ENCODE peak calls at places on chromosome 19, in ten cellular contexts. X is omental fat pad; O is islet precursor cell; R is heart left ventricle; I is left colon; J is activated T-helper 2 cell treated with anti-CD3 and anti-CD28 coated beads, Interferon-gamma antibody, Interleukin-2, Interleukin-4, amounts not matched to agents 10 μg/mL and 5 μg/mL and 100 μg/mL, durations not matched to agents 14 hours and 24 hours and 36 hours; G is stimulated activated CD8-positive, alpha-beta memory T cell treated with anti-CD3 and anti-CD28 coated beads, Interleukin-7, amount 100 ng/mL, for 48 hours; V is activated naive CD8-positive, alpha-beta T cell treated with anti-CD3 and anti-CD28 coated beads for 36 hours; Y is GDM1; P is PC-9. Q is an unnamed sample.

GRCh38 chr19:12774588-12775555 is at the start of gene HOOK2:
- DNase-seq in R (no peak), V (peak), J (no peak), Y (no peak), P (peak), I (peak), G (no peak), X (no peak), O (peak), Q (no peak)

GRCh38 chr19:55369651-55370304 is 485 bp downstream of the IL11 start:
- DNase-seq in P (peak), G (no peak), O (peak), X (no peak), I (no peak), R (no peak), Y (no peak), J (no peak), V (peak), Q (peak)

GRCh38 chr19:28406966-28407365 is 806.0 kb downstream of the UQCRFS1 start:
- DNase-seq in G (no peak), J (no peak), Y (no peak), P (no peak), R (no peak), V (no peak), X (no peak), O (no peak), I (no peak), Q (no peak)

GRCh38 chr19:3024870-3025515 is 4.1 kb downstream of the TLE2 start:
- DNase-seq in Y (no peak), O (peak), J (no peak), X (no peak), P (no peak), R (no peak), V (no peak), I (peak), G (no peak), Q (no peak)

GRCh38 chr19:15181394-15181793 is 19.4 kb downstream of the NOTCH3 start:
- DNase-seq in J (no peak), O (no peak), V (no peak), G (no peak), P (no peak), X (no peak), R (no peak), I (peak), Y (no peak), Q (no peak)

GRCh38 chr19:51094696-51095279 is 12.1 kb upstream of the KLK14 start:
- DNase-seq in X (no peak), Y (no peak), P (peak), G (no peak), V (peak), O (peak), R (no peak), I (no peak), J (no peak), Q (no peak)

GRCh38 chr19:10866495-10866894 is 4.9 kb upstream of the CARM1 start:
- DNase-seq in R (no peak), G (no peak), J (no peak), I (no peak), X (no peak), V (no peak), P (no peak), O (no peak), Y (no peak), Q (no peak)

GRCh38 chr19:55341191-55342043 is 1.7 kb downstream of the KMT5C start:
- DNase-seq in J (peak), P (peak), X (peak), G (peak), I (peak), Y (peak), O (peak), V (peak), R (peak), Q (peak)

GRCh38 chr19:29715695-29716581 is 877 bp upstream of the C19orf12 start:
- DNase-seq in O (no peak), G (no peak), J (no peak), Y (no peak), R (no peak), V (peak), X (no peak), P (no peak), I (peak), Q (no peak)

GRCh38 chr19:5192568-5192967 is 148.0 kb downstream of the PTPRS start:
- DNase-seq in O (no peak), I (no peak), R (no peak), J (no peak), G (no peak), Y (no peak), V (no peak), X (no peak), P (no peak), Q (no peak)

GRCh38 chr19:46806651-46807050 is 18.3 kb upstream of the SLC1A5 start:
- DNase-seq in V (no peak), J (no peak), R (no peak), X (no peak), O (no peak), G (no peak), P (no peak), I (no peak), Y (no peak), Q (no peak)

GRCh38 chr19:42032428-42032827 is 37.6 kb downstream of the GRIK5 start:
- DNase-seq in J (no peak), R (no peak), V (no peak), G (no peak), I (no peak), O (no peak), P (no peak), X (no peak), Y (no peak), Q (no peak)

GRCh38 chr19:7947939-7948338 is 4.5 kb upstream of the TIMM44 start:
- DNase-seq in I (no peak), O (no peak), Y (no peak), R (no peak), V (no peak), P (no peak), G (no peak), X (no peak), J (no peak), Q (no peak)

GRCh38 chr19:56748443-56748842 is 76.9 kb upstream of the ZNF835 start:
- DNase-seq in I (no peak), P (no peak), X (no peak), O (no peak), V (no peak), J (no peak), G (no peak), R (no peak), Y (no peak), Q (no peak)

GRCh38 chr19:58476498-58477015 is 405 bp downstream of the ZNF446 start:
- DNase-seq in Y (no peak), R (no peak), O (peak), V (peak), I (no peak), J (no peak), P (peak), G (no peak), X (no peak), Q (no peak)

GRCh38 chr19:14318873-14319272 is 62.4 kb upstream of the ADGRE5 start:
- DNase-seq in P (peak), O (peak), J (no peak), V (peak), I (peak), Y (no peak), G (no peak), R (peak), X (no peak), Q (no peak)

GRCh38 chr19:16951529-16951928 is 62.7 kb downstream of the F2RL3 start:
- DNase-seq in I (no peak), X (no peak), Y (no peak), J (no peak), O (no peak), R (no peak), G (no peak), V (no peak), P (no peak), Q (no peak)

GRCh38 chr19:58563034-58563573 is 4.7 kb upstream of the UBE2M start:
- DNase-seq in G (no peak), I (peak), V (no peak), R (peak), P (no peak), Y (no peak), J (no peak), X (no peak), O (no peak), Q (no peak)

GRCh38 chr19:23093832-23094231 is 23.0 kb upstream of the ZNF730 start:
- DNase-seq in G (no peak), I (no peak), P (no peak), J (no peak), V (no peak), X (no peak), R (no peak), Y (no peak), O (no peak), Q (no peak)

GRCh38 chr19:31352782-31353651 is 3.8 kb upstream of the TSHZ3 start:
- DNase-seq in V (no peak), J (no peak), R (no peak), G (no peak), X (no peak), P (no peak), I (no peak), Y (no peak), O (peak), Q (no peak)

GRCh38 chr19:49851456-49852259 is 699 bp downstream of the PTOV1 start:
- DNase-seq in P (no peak), O (peak), J (no peak), Y (no peak), G (no peak), V (peak), I (peak), R (no peak), X (no peak), Q (no peak)

GRCh38 chr19:54469496-54469934 is 3.6 kb downstream of the CDC42EP5 start:
- DNase-seq in V (no peak), R (peak), P (no peak), O (peak), X (no peak), I (peak), J (no peak), Y (no peak), G (no peak), Q (no peak)

GRCh38 chr19:40542197-40542859 is 34.3 kb upstream of the SHKBP1 start:
- DNase-seq in I (peak), X (no peak), Y (no peak), V (no peak), R (peak), P (no peak), G (no peak), J (no peak), O (no peak), Q (no peak)

GRCh38 chr19:46631481-46631880 is 4.5 kb downstream of the GNG8 start:
- DNase-seq in Y (no peak), O (no peak), X (no peak), V (no peak), J (no peak), G (no peak), R (no peak), P (no peak), I (no peak), Q (no peak)

GRCh38 chr19:40721936-40722661 is 5.2 kb downstream of the ITPKC start:
- DNase-seq in I (no peak), J (no peak), P (no peak), G (no peak), R (no peak), O (no peak), X (no peak), Y (no peak), V (no peak), Q (no peak)

GRCh38 chr19:33654840-33655508 is 33.2 kb downstream of the CHST8 start:
- DNase-seq in G (no peak), J (no peak), V (no peak), Y (no peak), O (peak), R (no peak), P (no peak), I (no peak), X (no peak), Q (no peak)

GRCh38 chr19:7456964-7457541 is 31.8 kb downstream of the PEX11G start:
- DNase-seq in J (no peak), G (peak), V (no peak), P (no peak), I (no peak), X (no peak), O (no peak), Y (no peak), R (no peak), Q (no peak)

GRCh38 chr19:30880551-30880950 is 468.7 kb downstream of the TSHZ3 start:
- DNase-seq in O (peak), R (no peak), V (no peak), Y (no peak), P (no peak), I (no peak), G (no peak), X (no peak), J (no peak), Q (no peak)

GRCh38 chr19:7883796-7884570 is 4.3 kb upstream of the LRRC8E start:
- DNase-seq in G (no peak), O (peak), Y (no peak), J (no peak), P (no peak), R (no peak), V (no peak), I (no peak), X (no peak), Q (no peak)